ENCODE peak calls at places on chromosome 22, in seven cellular contexts. H, M, W, X, T, P and C are unnamed samples.

GRCh38 chr22:43273902-43274484 is 69.2 kb downstream of the SCUBE1 start:
- DNase-seq in H (peak), M (no peak), W (no peak), X (peak), T (no peak), P (peak), C (peak)

GRCh38 chr22:31681625-31682345 is 19.8 kb upstream of the PISD start:
- DNase-seq in H (no peak), M (no peak), W (no peak), X (peak), T (no peak), P (peak), C (no peak)

GRCh38 chr22:39625554-39626537 is 55.3 kb downstream of the CACNA1I start:
- DNase-seq in H (no peak), M (no peak), W (no peak), X (no peak), T (no peak), P (no peak), C (no peak)

GRCh38 chr22:41940853-41941765 is 5.8 kb downstream of the CENPM start:
- DNase-seq in H (peak), M (peak), W (peak), X (peak), T (peak), P (peak), C (peak)

GRCh38 chr22:35554297-35554845 is 13.7 kb downstream of the RASD2 start:
- DNase-seq in H (no peak), M (no peak), W (no peak), X (no peak), T (no peak), P (no peak), C (no peak)

GRCh38 chr22:39952347-39952746 is 7.8 kb upstream of the TMA7B start:
- DNase-seq in H (no peak), M (no peak), W (no peak), X (no peak), T (no peak), P (no peak), C (no peak)

GRCh38 chr22:35838849-35839646 is 121.4 kb downstream of the APOL5 start:
- DNase-seq in H (no peak), M (peak), W (peak), X (peak), T (no peak), P (peak), C (peak)

GRCh38 chr22:35548762-35549106 is 8.1 kb downstream of the RASD2 start:
- DNase-seq in H (no peak), M (no peak), W (no peak), X (no peak), T (no peak), P (no peak), C (no peak)

GRCh38 chr22:25558341-25558740 is 6.1 kb upstream of the GRK3 start:
- DNase-seq in H (no peak), M (no peak), W (no peak), X (no peak), T (no peak), P (no peak), C (no peak)

GRCh38 chr22:38240734-38241252 is 32.0 kb downstream of the TMEM184B start:
- DNase-seq in H (peak), M (peak), W (peak), X (peak), T (no peak), P (no peak), C (peak)

GRCh38 chr22:39907605-39908097 is 6.8 kb downstream of the GRAP2 start:
- DNase-seq in H (no peak), M (no peak), W (no peak), X (no peak), T (no peak), P (no peak), C (no peak)

GRCh38 chr22:46929046-46929688 is 166.7 kb downstream of the TBC1D22A start:
- DNase-seq in H (no peak), M (no peak), W (no peak), X (peak), T (no peak), P (no peak), C (no peak)

GRCh38 chr22:30240541-30241417 is 5.8 kb downstream of the LIF start:
- DNase-seq in H (no peak), M (no peak), W (no peak), X (no peak), T (peak), P (no peak), C (no peak)

GRCh38 chr22:27295071-27295470 is 506.5 kb downstream of the MN1 start:
- DNase-seq in H (no peak), M (no peak), W (no peak), X (no peak), T (no peak), P (no peak), C (no peak)

GRCh38 chr22:35645646-35646045 is 2.6 kb upstream of the APOL6 start:
- DNase-seq in H (no peak), M (no peak), W (no peak), X (no peak), T (no peak), P (no peak), C (no peak)

GRCh38 chr22:37262346-37262745 is 18.3 kb upstream of the RAC2 start:
- DNase-seq in H (no peak), M (no peak), W (no peak), X (no peak), T (no peak), P (no peak), C (no peak)

GRCh38 chr22:45009881-45010531 is at the start of gene PHF21B:
- DNase-seq in H (peak), M (no peak), W (no peak), X (peak), T (no peak), P (peak), C (peak)

GRCh38 chr22:37098976-37099577 is 10.4 kb downstream of the TMPRSS6 start:
- DNase-seq in H (no peak), M (no peak), W (no peak), X (no peak), T (no peak), P (no peak), C (no peak)

GRCh38 chr22:43901976-43902643 is 10.3 kb upstream of the PNPLA5 start:
- DNase-seq in H (no peak), M (no peak), W (no peak), X (no peak), T (no peak), P (no peak), C (no peak)

GRCh38 chr22:43827926-43828710 is 16.0 kb upstream of the EFCAB6 start:
- DNase-seq in H (no peak), M (no peak), W (no peak), X (no peak), T (no peak), P (no peak), C (no peak)

GRCh38 chr22:39242809-39243442 is 1.9 kb downstream of the PDGFB start:
- DNase-seq in H (no peak), M (no peak), W (no peak), X (no peak), T (no peak), P (no peak), C (peak)

GRCh38 chr22:38401336-38402084 is 53.5 kb downstream of the KCNJ4 start:
- DNase-seq in H (no peak), M (no peak), W (no peak), X (peak), T (no peak), P (no peak), C (no peak)

GRCh38 chr22:37556750-37557149 is 3.5 kb upstream of the CDC42EP1 start:
- DNase-seq in H (no peak), M (no peak), W (no peak), X (no peak), T (no peak), P (no peak), C (no peak)

GRCh38 chr22:36386900-36387663 is 685 bp downstream of the MYH9 start:
- DNase-seq in H (no peak), M (no peak), W (peak), X (peak), T (peak), P (peak), C (peak)

GRCh38 chr22:17121235-17122195 is at the start of gene TMEM121B:
- DNase-seq in H (peak), M (peak), W (peak), X (peak), T (no peak), P (peak), C (peak)

GRCh38 chr22:46081831-46082210 is 68.5 kb upstream of the PPARA start:
- DNase-seq in H (no peak), M (no peak), W (peak), X (peak), T (no peak), P (peak), C (no peak)

GRCh38 chr22:27284314-27284713 is 517.2 kb downstream of the MN1 start:
- DNase-seq in H (no peak), M (no peak), W (no peak), X (no peak), T (no peak), P (no peak), C (no peak)

GRCh38 chr22:26367402-26368245 is 61.4 kb upstream of the ASPHD2 start:
- DNase-seq in H (peak), M (no peak), W (peak), X (peak), T (peak), P (peak), C (peak)

GRCh38 chr22:39927544-39927943 is 26.7 kb downstream of the GRAP2 start:
- DNase-seq in H (no peak), M (no peak), W (no peak), X (no peak), T (no peak), P (no peak), C (no peak)

GRCh38 chr22:44311855-44312170 is 938 bp downstream of the SHISAL1 start:
- DNase-seq in H (peak), M (no peak), W (no peak), X (no peak), T (no peak), P (no peak), C (no peak)

GRCh38 chr22:37472418-37473006 is 13.7 kb downstream of the MFNG start:
- DNase-seq in H (peak), M (no peak), W (peak), X (no peak), T (no peak), P (no peak), C (no peak)

GRCh38 chr22:39940757-39941305 is 19.4 kb upstream of the TMA7B start:
- DNase-seq in H (no peak), M (no peak), W (no peak), X (no peak), T (no peak), P (no peak), C (no peak)

GRCh38 chr22:24506802-24507438 is 11.8 kb downstream of the UPB1 start:
- DNase-seq in H (no peak), M (no peak), W (no peak), X (no peak), T (no peak), P (no peak), C (no peak)

GRCh38 chr22:22836635-22837034 is 51.0 kb upstream of the IGLL5 start:
- DNase-seq in H (no peak), M (no peak), W (no peak), X (no peak), T (no peak), P (no peak), C (no peak)

GRCh38 chr22:23574877-23575276 is 5.2 kb downstream of the IGLL1 start:
- DNase-seq in H (no peak), M (no peak), W (no peak), X (no peak), T (no peak), P (no peak), C (no peak)

GRCh38 chr22:39233736-39234120 is 11.1 kb downstream of the PDGFB start:
- DNase-seq in H (no peak), M (no peak), W (no peak), X (no peak), T (no peak), P (no peak), C (no peak)

GRCh38 chr22:44727709-44728108 is 24.7 kb upstream of the ARHGAP8 start:
- DNase-seq in H (no peak), M (no peak), W (no peak), X (no peak), T (no peak), P (no peak), C (no peak)

DNA sequence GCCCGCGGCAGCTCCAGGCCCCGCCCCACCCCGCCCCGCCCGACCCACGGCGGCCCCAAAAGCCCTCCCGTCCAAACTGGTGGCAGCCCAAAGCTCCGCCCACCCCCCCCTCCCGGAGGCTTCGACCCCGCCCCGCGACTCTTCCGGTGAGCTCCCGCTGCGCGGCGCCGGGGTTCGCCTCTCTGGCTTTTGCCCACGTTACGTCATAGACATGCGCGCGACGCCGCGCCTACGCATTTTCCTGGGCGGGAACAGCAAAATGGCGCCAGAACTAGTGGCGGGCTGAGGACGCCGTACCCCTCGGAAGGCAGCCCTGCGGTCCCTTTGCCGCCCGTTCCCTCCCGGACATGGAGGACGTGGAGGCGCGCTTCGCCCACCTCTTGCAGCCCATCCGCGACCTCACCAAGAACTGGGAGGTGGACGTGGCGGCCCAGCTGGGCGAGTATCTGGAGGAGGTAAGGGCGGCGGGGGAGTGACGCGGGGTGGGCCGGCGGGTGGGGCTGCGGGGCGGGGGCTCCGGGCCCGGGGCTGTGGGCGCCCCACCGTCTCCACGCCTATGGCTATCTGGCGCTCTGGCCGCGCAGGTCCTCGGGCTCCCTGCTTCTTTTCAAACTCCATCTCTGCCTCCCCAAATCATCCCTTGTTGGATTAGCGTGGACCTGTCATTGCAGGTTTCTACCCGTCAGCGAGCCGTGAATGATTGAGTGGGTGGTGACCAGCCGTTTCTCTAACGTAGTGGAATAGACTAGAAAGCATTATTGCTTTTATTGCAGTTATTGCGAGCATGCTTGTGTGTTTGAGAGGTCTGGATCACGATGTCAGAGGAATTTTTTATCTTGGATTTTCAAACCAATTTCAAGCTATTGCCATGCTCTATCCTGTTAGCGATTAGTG is at the start of gene NCAPH2:
- DNase-seq in H (peak), M (peak), W (peak), X (peak), T (peak), P (peak), C (peak)
- TF ChIP-seq POLR2A in H (peak), M (peak), W (peak), X (peak), T (peak), P (peak), C (peak)

DNA sequence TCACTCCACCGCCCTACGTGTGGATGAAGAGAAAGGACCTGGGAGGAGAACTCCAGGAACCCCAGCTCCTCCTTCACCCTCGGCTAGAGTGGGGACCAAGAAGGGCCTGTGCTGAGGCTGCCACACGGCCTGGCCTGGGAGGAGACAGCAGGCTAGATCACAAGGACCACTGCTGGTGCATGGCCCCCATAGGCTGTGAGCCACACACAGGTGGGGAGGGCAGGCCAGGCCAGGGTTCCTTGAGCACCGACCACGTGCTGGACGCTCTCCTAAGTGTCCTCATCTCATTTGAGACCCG is 1392.4 kb downstream of the TBC1D22A start:
- DNase-seq in H (no peak), M (no peak), W (no peak), X (no peak), T (no peak), P (no peak), C (no peak)
- TF ChIP-seq POLR2A in H (no peak), M (no peak), W (no peak), X (no peak), T (no peak), P (no peak), C (no peak)

DNA sequence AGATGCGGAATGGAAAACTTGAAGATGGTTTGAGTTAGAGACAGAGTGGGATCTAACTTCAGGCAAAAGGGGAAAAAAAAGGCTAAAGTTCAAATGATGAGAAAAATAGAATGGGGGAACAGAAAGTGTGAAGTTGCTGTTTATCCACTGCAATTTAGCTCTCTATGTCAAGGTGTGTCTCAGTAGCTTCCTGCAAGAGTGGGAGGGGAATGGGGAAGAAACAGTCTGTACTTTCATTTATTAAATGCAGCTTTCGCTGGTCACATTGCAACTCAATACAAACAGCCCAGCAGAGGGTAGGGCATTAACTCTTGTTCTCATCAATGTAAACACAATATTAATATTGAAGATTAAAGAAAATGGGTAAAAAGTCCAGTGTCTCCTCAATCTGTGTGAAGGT is 214.7 kb upstream of the SYN3 start:
- DNase-seq in H (no peak), M (no peak), W (no peak), X (no peak), T (peak), P (no peak), C (no peak)
- TF ChIP-seq POLR2A in H (no peak), M (no peak), W (no peak), X (no peak), T (no peak), P (no peak), C (no peak)

GRCh38 chr22:20885017-20885556 is 26.3 kb downstream of the SNAP29 start:
- DNase-seq in H (no peak), M (no peak), W (no peak), X (no peak), T (no peak), P (no peak), C (no peak)

GRCh38 chr22:20882855-20883254 is 24.0 kb downstream of the SNAP29 start:
- DNase-seq in H (no peak), M (no peak), W (no peak), X (no peak), T (no peak), P (no peak), C (no peak)

GRCh38 chr22:20884454-20884853 is 25.6 kb downstream of the SNAP29 start:
- DNase-seq in H (no peak), M (no peak), W (no peak), X (no peak), T (no peak), P (no peak), C (no peak)

GRCh38 chr22:20887375-20887774 is 28.6 kb downstream of the SNAP29 start:
- DNase-seq in H (no peak), M (no peak), W (no peak), X (no peak), T (no peak), P (no peak), C (no peak)

GRCh38 chr22:20885557-20886323 is 26.9 kb downstream of the SNAP29 start:
- DNase-seq in H (peak), M (peak), W (peak), X (peak), T (peak), P (peak), C (peak)
- TF ChIP-seq POLR2A in H (no peak), M (no peak), W (peak), X (peak), T (peak), P (no peak), C (no peak)

GRCh38 chr22:19859861-19860510 is 5.3 kb upstream of the GNB1L start:
- DNase-seq in H (no peak), M (no peak), W (no peak), X (no peak), T (peak), P (no peak), C (no peak)
- TF ChIP-seq POLR2A in H (no peak), M (no peak), W (no peak), X (no peak), T (no peak), P (no peak), C (no peak)